ENCODE peak calls at places on chromosomes 16 and 17, in nine cellular contexts. N is Panc1, I is brain microvascular endothelial cell, R is stomach, G is heart left ventricle, B is OCI-LY7, S is esophagus squamous epithelium, A is fibroblast of lung, P is spleen. L is an unnamed sample.

GRCh38 chr16:86432691-86433090 is 77.6 kb upstream of the FOXF1 start:
- DNase-seq in N (no peak), I (no peak), R (peak; percentile 32), G (no peak), B (no peak), S (no peak), A (no peak), P (no peak), L (peak; percentile 95)

GRCh38 chr17:40422990-40423611 is 5.4 kb upstream of the TOP2A start:
- DNase-seq in N (no peak), I (no peak), R (no peak), G (no peak), B (no peak), S (no peak), A (no peak), P (no peak), L (no peak)

GRCh38 chr17:64635647-64636305 is 26.3 kb downstream of the SMURF2 start:
- DNase-seq in N (no peak), I (no peak), R (no peak), G (no peak), B (no peak), S (no peak), A (peak; percentile 91), P (no peak), L (no peak)

GRCh38 chr17:75525806-75526554 is 483 bp downstream of the LLGL2 start:
- DNase-seq in N (no peak), I (no peak), R (peak; percentile 43), G (no peak), B (no peak), S (no peak), A (no peak), P (peak; percentile 85), L (no peak)

GRCh38 chr17:50863221-50863843 is 2.8 kb downstream of the TOB1 start:
- DNase-seq in N (peak; percentile 41), I (no peak), R (peak; percentile 59), G (no peak), B (peak; percentile 41), S (no peak), A (no peak), P (no peak), L (peak; percentile 79)

GRCh38 chr17:70473049-70473448 is 303.7 kb downstream of the KCNJ2 start:
- DNase-seq in N (no peak), I (no peak), R (no peak), G (no peak), B (no peak), S (no peak), A (no peak), P (peak; percentile 55), L (no peak)

GRCh38 chr17:75983501-75984181 is 4.6 kb downstream of the TEN1 start:
- DNase-seq in N (no peak), I (no peak), R (peak; percentile 56), G (no peak), B (no peak), S (no peak), A (peak; percentile 67), P (no peak), L (no peak)

GRCh38 chr16:78689031-78689430 is 589.6 kb downstream of the WWOX start:
- DNase-seq in N (no peak), I (peak; percentile 16), R (no peak), G (no peak), B (no peak), S (no peak), A (no peak), P (no peak), L (no peak)

GRCh38 chr16:19410435-19411153 is 7.1 kb upstream of the TMC5 start:
- DNase-seq in N (no peak), I (no peak), R (peak; percentile 75), G (no peak), B (no peak), S (no peak), A (no peak), P (peak; percentile 73), L (no peak)

GRCh38 chr17:80961931-80962330 is 29.7 kb upstream of the CHMP6 start:
- DNase-seq in N (no peak), I (no peak), R (no peak), G (no peak), B (no peak), S (no peak), A (no peak), P (no peak), L (no peak)
- H3K36me3 ChIP-seq in N (no peaks in the 10 kb centered on the region), I (peaks cover 9% of the 10 kb centered on the region), R (peaks cover 58% of the 10 kb centered on the region), G (peaks cover 5% of the 10 kb centered on the region), B (peaks cover 6% of the 10 kb centered on the region), S (peaks cover 4% of the 10 kb centered on the region), A (peaks cover 5% of the 10 kb centered on the region), P (peaks cover 70% of the 10 kb centered on the region), L (no peaks in the 10 kb centered on the region)

GRCh38 chr17:79608729-79609039 is 2.2 kb downstream of the RBFOX3 start:
- DNase-seq in N (no peak), I (no peak), R (no peak), G (no peak), B (no peak), S (no peak), A (no peak), P (no peak), L (peak; percentile 76)
- H3K36me3 ChIP-seq in N (no peaks in the 10 kb centered on the region), I (no peaks in the 10 kb centered on the region), R (no peaks in the 10 kb centered on the region), G (no peaks in the 10 kb centered on the region), B (no peaks in the 10 kb centered on the region), S (no peaks in the 10 kb centered on the region), A (no peaks in the 10 kb centered on the region), P (no peaks in the 10 kb centered on the region), L (no peaks in the 10 kb centered on the region)

GRCh38 chr16:28210979-28211505 is 723 bp downstream of the XPO6 start:
- DNase-seq in N (no peak), I (peak; percentile 59), R (peak; percentile 64), G (peak; percentile 70), B (peak; percentile 61), S (no peak), A (peak; percentile 69), P (peak; percentile 94), L (peak; percentile 81)
- H3K36me3 ChIP-seq in N (peaks cover 5% of the 10 kb centered on the region), I (peaks cover 15% of the 10 kb centered on the region), R (peaks cover 37% of the 10 kb centered on the region), G (peaks cover 30% of the 10 kb centered on the region), B (peaks cover 45% of the 10 kb centered on the region), S (no peaks in the 10 kb centered on the region), A (peaks cover 6% of the 10 kb centered on the region), P (peaks cover 39% of the 10 kb centered on the region), L (peaks cover 20% of the 10 kb centered on the region)

GRCh38 chr17:72792771-72793170 is 299.7 kb downstream of the SLC39A11 start:
- DNase-seq in N (no peak), I (no peak), R (no peak), G (no peak), B (no peak), S (no peak), A (no peak), P (no peak), L (no peak)
- H3K36me3 ChIP-seq in N (no peaks in the 10 kb centered on the region), I (no peaks in the 10 kb centered on the region), R (peaks cover 58% of the 10 kb centered on the region), G (no peaks in the 10 kb centered on the region), B (peaks cover 5% of the 10 kb centered on the region), S (no peaks in the 10 kb centered on the region), A (no peaks in the 10 kb centered on the region), P (peaks cover 85% of the 10 kb centered on the region), L (no peaks in the 10 kb centered on the region)

L was measured in sigmoid colon.